ENCODE peak calls at places on chromosomes 3 and 15, in eight cellular contexts. N is HTR-8/SVneo, X is WTC11, W is stomach, C is choroid plexus epithelial cell, O is ovary, G is NCI-H1417, F is body of pancreas. Q is an unnamed sample.

GRCh38 chr3:14544282-14545250 is 4.4 kb upstream of the GRIP2 start:
- DNase-seq in N (no peak), X (no peak), W (no peak), C (no peak), O (no peak), G (no peak), F (no peak), Q (no peak)

GRCh38 chr3:130604806-130605205 is 87.8 kb downstream of the COL6A6 start:
- DNase-seq in N (no peak), X (no peak), W (no peak), C (no peak), O (no peak), G (no peak), F (no peak), Q (no peak)

GRCh38 chr3:152050782-152051405 is 177.5 kb downstream of the SUCNR1 start:
- DNase-seq in N (no peak), X (no peak), W (no peak), C (peak; percentile 83), O (no peak), G (no peak), F (no peak), Q (no peak)

GRCh38 chr3:120418446-120418845 is 32.3 kb downstream of the FSTL1 start:
- DNase-seq in N (no peak), X (no peak), W (no peak), C (no peak), O (no peak), G (no peak), F (no peak), Q (no peak)

GRCh38 chr3:171824824-171825221 is 14.5 kb upstream of the PLD1 start:
- DNase-seq in N (no peak), X (no peak), W (no peak), C (peak; percentile 58), O (no peak), G (no peak), F (no peak), Q (no peak)

GRCh38 chr3:189395825-189396224 is 224.1 kb downstream of the TPRG1 start:
- DNase-seq in N (no peak), X (no peak), W (no peak), C (no peak), O (no peak), G (no peak), F (no peak), Q (no peak)

GRCh38 chr3:153070153-153070868 is 91.7 kb upstream of the RAP2B start:
- DNase-seq in N (peak; percentile 31), X (no peak), W (no peak), C (peak; percentile 80), O (no peak), G (no peak), F (no peak), Q (no peak)

GRCh38 chr3:141797819-141798405 is 34.7 kb downstream of the GRK7 start:
- DNase-seq in N (no peak), X (no peak), W (no peak), C (no peak), O (no peak), G (no peak), F (peak; percentile 24), Q (no peak)

GRCh38 chr15:34721802-34722795 is 32.7 kb downstream of the GJD2 start:
- DNase-seq in N (peak; percentile 65), X (peak; percentile 46), W (no peak), C (peak; percentile 31), O (no peak), G (peak; percentile 95), F (peak; percentile 35), Q (peak; percentile 75)

GRCh38 chr15:92810418-92811138 is 89.5 kb upstream of the CHD2 start:
- DNase-seq in N (no peak), X (no peak), W (no peak), C (peak; percentile 86), O (peak; percentile 75), G (peak; percentile 96), F (peak; percentile 84), Q (no peak)

GRCh38 chr15:70344666-70345065 is 246.9 kb upstream of the TLE3 start:
- DNase-seq in N (no peak), X (no peak), W (peak; percentile 68), C (no peak), O (no peak), G (peak; percentile 99), F (peak; percentile 78), Q (no peak)

GRCh38 chr3:169305460-169305859 is 358.1 kb downstream of the MECOM start:
- DNase-seq in N (no peak), X (no peak), W (peak; percentile 50), C (no peak), O (no peak), G (peak; percentile 45), F (peak; percentile 71), Q (no peak)

GRCh38 chr3:45321607-45322391 is 66.6 kb upstream of the LARS2 start:
- DNase-seq in N (no peak), X (no peak), W (no peak), C (no peak), O (no peak), G (peak; percentile 14), F (no peak), Q (no peak)

Q was measured in neuronal stem cell.